ENCODE peak calls at places on chromosomes 4 and X, in five cellular contexts. D is H54; S is stimulated activated effector memory CD8-positive, alpha-beta T cell treated with anti-CD3 and anti-CD28 coated beads, Interleukin-12 subunit alpha, Interleukin-12 subunit beta, amount 100 ng/mL, for 72 hours; Y is fibroblast of lung; P is LHCN-M2. V is an unnamed sample.

GRCh38 chr4:42519803-42520417 is 122.6 kb downstream of the SHISA3 start:
- DNase-seq in D (no peak), S (peak), Y (peak), P (peak), V (peak)

GRCh38 chrX:136162827-136163427 is 15.6 kb downstream of the FHL1 start:
- DNase-seq in D (peak), S (peak), Y (peak), P (peak), V (peak)

GRCh38 chr4:122548886-122549630 is 71.8 kb downstream of the IL21 start:
- DNase-seq in D (no peak), S (no peak), Y (no peak), P (no peak), V (no peak)

GRCh38 chrX:135194684-135195083 is 23.5 kb upstream of the CT55 start:
- DNase-seq in D (no peak), S (no peak), Y (no peak), P (no peak), V (no peak)

GRCh38 chr4:1980561-1981041 is 28.2 kb downstream of the NELFA start:
- DNase-seq in D (no peak), S (no peak), Y (no peak), P (no peak), V (no peak)

GRCh38 chrX:146041741-146042140 is 224.1 kb downstream of the SLITRK2 start:
- DNase-seq in D (no peak), S (no peak), Y (no peak), P (no peak), V (no peak)

GRCh38 chr4:139978692-139979091 is 175.3 kb downstream of the MAML3 start:
- DNase-seq in D (no peak), S (no peak), Y (no peak), P (no peak), V (peak)

GRCh38 chrX:30637874-30638793 is 15.1 kb upstream of the GK start:
- DNase-seq in D (no peak), S (no peak), Y (no peak), P (no peak), V (no peak)

GRCh38 chrX:11239230-11239629 is 54.0 kb upstream of the AMELX start:
- DNase-seq in D (no peak), S (no peak), Y (peak), P (peak), V (no peak)

GRCh38 chr4:54225671-54226398 is 3.3 kb upstream of the PDGFRA start:
- DNase-seq in D (no peak), S (no peak), Y (no peak), P (no peak), V (no peak)

GRCh38 chrX:33336783-33337182 is 125.4 kb upstream of the DMD start:
- DNase-seq in D (no peak), S (no peak), Y (no peak), P (peak), V (no peak)

GRCh38 chr4:77007358-77008230 is 58.0 kb downstream of the SEPTIN11 start:
- DNase-seq in D (peak), S (no peak), Y (peak), P (peak), V (peak)

GRCh38 chr4:139076016-139076744 is 60.6 kb downstream of the NOCT start:
- DNase-seq in D (no peak), S (no peak), Y (peak), P (peak), V (no peak)

GRCh38 chrX:50747471-50747900 is 66.5 kb downstream of the SHROOM4 start:
- DNase-seq in D (no peak), S (no peak), Y (peak), P (no peak), V (peak)

GRCh38 chr4:71204056-71204455 is 134.8 kb upstream of the SLC4A4 start:
- DNase-seq in D (no peak), S (no peak), Y (peak), P (no peak), V (no peak)

GRCh38 chrX:9942086-9942485 is 25.1 kb upstream of the CLDN34 start:
- DNase-seq in D (no peak), S (peak), Y (no peak), P (no peak), V (peak)

GRCh38 chr4:121885115-121885514 is 14.8 kb upstream of the BBS7 start:
- DNase-seq in D (no peak), S (no peak), Y (no peak), P (no peak), V (no peak)

GRCh38 chrX:120514236-120514635 is 45.1 kb upstream of the LAMP2 start:
- DNase-seq in D (no peak), S (no peak), Y (peak), P (peak), V (no peak)

GRCh38 chrX:40933132-40934078 is 151.8 kb upstream of the USP9X start:
- DNase-seq in D (no peak), S (no peak), Y (peak), P (peak), V (peak)

GRCh38 chr4:13849778-13850177 is 222.3 kb upstream of the BOD1L1 start:
- DNase-seq in D (no peak), S (no peak), Y (no peak), P (no peak), V (no peak)

GRCh38 chrX:57447856-57448255 is 144.0 kb upstream of the ZXDB start:
- DNase-seq in D (no peak), S (no peak), Y (no peak), P (no peak), V (no peak)

GRCh38 chr4:138669479-138670165 is 346.0 kb upstream of the NOCT start:
- DNase-seq in D (no peak), S (no peak), Y (peak), P (peak), V (no peak)

GRCh38 chr4:122577189-122577553 is 43.7 kb downstream of the IL21 start:
- DNase-seq in D (no peak), S (no peak), Y (no peak), P (no peak), V (no peak)

GRCh38 chrX:139083191-139083590 is 371.7 kb upstream of the FGF13 start:
- DNase-seq in D (no peak), S (no peak), Y (no peak), P (no peak), V (no peak)